ENCODE peak calls at places on chromosomes 3 and 15, in ten cellular contexts. J is astrocyte, Y is hepatocyte, C is neuronal stem cell, S is mammary epithelial cell, B is Karpas-422, L is H9, T is PC-3, N is GM23338, O is fibroblast of lung. Z is an unnamed sample.

GRCh38 chr15:87287156-87287555 is 969.4 kb downstream of the NTRK3 start:
- DNase-seq in O (peak), T (peak), C (no peak), B (no peak), J (peak), N (no peak), S (peak), Y (peak), L (no peak), Z (peak)

GRCh38 chr3:37218206-37218605 is 43.8 kb upstream of the LRRFIP2 start:
- DNase-seq in S (no peak), N (no peak), B (no peak), C (no peak), J (no peak), Y (no peak), L (no peak), T (no peak), O (no peak), Z (no peak)

GRCh38 chr15:69493406-69493805 is 40.8 kb downstream of the RPLP1 start:
- DNase-seq in J (no peak), T (no peak), C (no peak), L (no peak), B (no peak), S (no peak), O (no peak), N (no peak), Y (no peak), Z (no peak)

GRCh38 chr3:52436500-52437106 is 8.3 kb downstream of the SEMA3G start:
- DNase-seq in T (no peak), O (peak), L (peak), S (no peak), B (no peak), N (no peak), Y (peak), C (no peak), J (no peak), Z (peak)

GRCh38 chr3:61919371-61919770 is 358.0 kb downstream of the PTPRG start:
- DNase-seq in Y (no peak), N (peak), S (no peak), J (no peak), O (no peak), T (no peak), B (no peak), C (no peak), L (no peak), Z (no peak)

GRCh38 chr3:195194559-195195161 is 76.3 kb downstream of the XXYLT1 start:
- DNase-seq in B (no peak), Y (no peak), S (no peak), C (no peak), T (no peak), L (no peak), J (no peak), O (no peak), N (no peak), Z (no peak)

GRCh38 chr15:48962662-48963523 is 826 bp downstream of the SHC4 start:
- DNase-seq in B (no peak), S (peak), J (no peak), O (peak), C (peak), L (peak), T (peak), Y (peak), N (peak), Z (peak)

GRCh38 chr3:194689493-194689901 is 3.8 kb downstream of the FAM43A start:
- DNase-seq in S (no peak), O (peak), T (peak), L (no peak), C (no peak), J (no peak), Y (peak), N (no peak), B (peak), Z (peak)

GRCh38 chr15:73901126-73901810 is 25.0 kb upstream of the LOXL1 start:
- DNase-seq in B (no peak), T (peak), N (no peak), C (no peak), L (no peak), Y (no peak), J (no peak), O (no peak), S (no peak), Z (no peak)

GRCh38 chr15:73902121-73903020 is 23.9 kb upstream of the LOXL1 start:
- DNase-seq in T (no peak), O (no peak), B (no peak), C (no peak), S (no peak), J (no peak), L (no peak), N (no peak), Y (no peak), Z (no peak)

GRCh38 chr15:73897441-73898261 is 24.3 kb downstream of the TBC1D21 start:
- DNase-seq in O (peak), Y (peak), N (peak), J (peak), B (peak), C (peak), T (peak), L (peak), S (peak), Z (peak)

GRCh38 chr15:73900129-73900712 is 26.0 kb upstream of the LOXL1 start:
- DNase-seq in T (peak), N (no peak), O (no peak), C (no peak), L (no peak), J (peak), B (no peak), Y (no peak), S (no peak), Z (peak)

DNA sequence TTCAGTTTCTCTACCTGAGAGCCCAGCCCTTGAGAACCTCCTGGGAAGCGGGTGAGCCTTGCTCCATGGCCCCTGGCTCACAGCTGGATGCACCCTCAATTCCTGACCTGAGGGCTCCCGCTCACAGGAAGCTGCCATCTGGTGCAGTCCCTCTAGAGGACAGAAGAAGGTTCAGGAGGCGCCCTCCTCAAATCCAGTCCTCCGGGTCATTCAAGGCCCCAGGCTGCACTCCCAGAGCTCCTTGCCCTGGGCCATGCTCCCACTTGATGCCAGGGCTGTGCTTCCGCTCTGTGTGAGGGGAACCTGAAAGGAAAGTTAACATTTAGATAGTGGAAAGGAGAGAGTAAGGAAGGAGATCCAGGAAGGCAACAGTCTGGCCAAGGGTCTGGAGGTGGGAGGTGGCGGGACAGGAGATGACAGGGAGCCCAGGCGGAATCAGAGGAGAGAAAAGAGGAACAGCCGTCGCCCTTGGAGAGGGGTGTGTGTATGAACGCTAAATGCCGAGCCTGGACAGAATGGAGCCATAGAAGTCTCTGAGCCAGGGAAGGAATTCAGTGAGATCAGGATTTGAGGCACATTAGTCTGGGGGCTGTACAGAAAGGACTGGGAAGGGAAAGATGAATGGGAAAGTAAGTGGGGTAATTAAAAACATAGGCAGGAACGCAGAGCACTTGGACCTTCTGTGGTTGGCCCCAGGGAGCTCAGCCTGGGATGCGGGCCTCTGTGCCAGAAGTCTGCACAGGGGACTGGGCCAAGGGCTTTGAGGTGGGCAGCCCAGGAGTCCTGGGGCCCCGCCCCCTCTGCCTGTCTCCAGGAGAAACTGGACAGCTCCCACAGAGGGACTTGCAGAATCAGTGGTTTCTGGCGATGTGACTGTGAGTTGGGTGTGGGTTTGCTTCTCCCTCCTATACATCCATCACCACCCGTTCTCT is 26.1 kb downstream of the TBC1D21 start:
- DNase-seq in J (peak), O (no peak), N (peak), Y (no peak), S (no peak), T (no peak), B (no peak), L (peak), C (no peak), Z (peak)
- H3K4me2 ChIP-seq in J (peak), O (no peak), N (no peak), Y (no peak), S (no peak), T (peak), B (no peak), L (no peak), C (no peak), Z (peak)

GRCh38 chr3:157081681-157082210 is 78.2 kb downstream of the CCNL1 start:
- DNase-seq in C (peak), O (peak), J (peak), N (peak), T (peak), Y (peak), B (peak), L (peak), S (peak), Z (peak)
- H3K4me2 ChIP-seq in C (peak), O (peak), J (peak), N (peak), T (peak), Y (peak), B (peak), L (peak), S (peak), Z (peak)

DNA sequence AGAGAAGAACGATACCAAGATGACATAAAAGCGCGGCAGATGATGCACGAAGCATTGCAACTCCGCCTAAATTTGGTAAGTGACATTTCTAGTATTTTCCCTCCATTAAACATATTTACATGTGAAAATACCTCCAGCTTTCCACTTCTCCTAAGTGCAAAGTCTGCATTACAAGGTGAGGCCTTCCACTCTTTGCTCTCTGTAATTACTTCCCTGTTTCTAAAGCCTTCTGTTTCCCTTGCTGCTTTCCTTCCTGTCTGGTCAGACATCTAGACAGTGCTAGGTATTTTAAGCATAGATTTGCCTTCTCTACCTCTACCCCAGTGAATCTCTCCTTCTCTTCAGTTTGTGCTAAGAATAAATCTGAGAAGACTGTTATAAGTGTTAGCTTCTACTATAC is 1.9 kb downstream of the P2RY12 start:
- DNase-seq in C (no peak), B (peak), O (no peak), S (no peak), N (no peak), T (no peak), Y (peak), J (no peak), L (no peak), Z (no peak)
- H3K4me2 ChIP-seq in C (no peak), B (peak), O (no peak), S (no peak), N (no peak), T (no peak), Y (no peak), J (no peak), L (no peak), Z (no peak)

DNA sequence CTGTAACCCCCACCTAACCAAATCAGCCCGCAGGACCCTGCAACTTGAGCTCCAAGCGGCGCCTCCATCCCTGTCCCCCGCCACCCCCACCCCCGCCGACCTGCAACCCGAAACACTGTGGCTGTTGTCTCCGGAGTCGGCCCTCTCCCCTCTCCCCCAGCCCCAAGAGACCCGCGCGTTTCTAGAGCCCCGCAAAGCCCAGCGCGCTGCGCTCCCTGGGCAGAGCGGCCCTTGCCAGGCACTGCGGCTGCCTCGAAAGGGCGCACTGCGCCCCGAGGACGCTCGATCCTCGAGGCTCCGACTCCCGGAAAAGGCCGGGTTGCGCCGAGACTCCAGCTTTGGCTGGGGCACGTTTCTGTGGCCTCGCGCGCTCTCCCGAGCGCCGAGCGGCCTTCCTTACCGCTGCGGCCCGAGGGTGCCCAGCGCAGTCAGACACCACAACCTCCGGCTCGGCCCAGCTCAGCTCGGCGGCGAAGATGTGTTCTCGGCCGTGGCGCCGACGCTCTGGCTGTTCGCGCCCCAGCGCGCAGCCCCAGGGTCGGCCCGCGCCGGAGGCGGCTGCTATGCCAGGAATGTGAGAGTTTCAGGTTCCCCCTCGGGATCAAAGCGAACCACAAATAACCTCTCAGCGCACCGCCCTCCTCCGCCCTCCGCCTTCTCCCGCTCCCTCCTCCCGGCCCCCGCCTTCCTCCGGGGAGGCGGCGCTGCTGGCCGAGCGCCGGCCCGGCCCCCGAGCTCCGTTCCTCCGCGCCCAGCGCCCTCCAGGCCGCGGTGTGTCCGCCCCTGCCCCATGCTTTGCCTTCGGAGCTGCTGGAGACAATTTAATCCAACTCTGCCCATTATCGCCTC is at the start of gene AMOTL2:
- DNase-seq in N (peak), O (peak), S (peak), T (peak), L (peak), Y (peak), J (peak), B (no peak), C (peak), Z (peak)
- H3K4me2 ChIP-seq in N (peak), O (peak), S (peak), T (peak), L (peak), Y (peak), J (peak), B (no peak), C (peak), Z (peak)

GRCh38 chr3:102224171-102224570 is 210.6 kb upstream of the ZPLD1 start:
- DNase-seq in S (no peak), O (peak), C (no peak), Y (peak), T (peak), J (peak), L (no peak), B (peak), N (no peak), Z (peak)
- H3K4me2 ChIP-seq in S (no peak), O (no peak), C (no peak), Y (no peak), T (no peak), J (no peak), L (no peak), B (no peak), N (no peak), Z (no peak)